ENCODE peak calls at places on chromosomes 1 and 21, in five cellular contexts. R is ACHN; Y is stimulated activated CD4-positive, alpha-beta T cell treated with anti-CD3 and anti-CD28 coated beads, Interleukin-4, amount 100 ng/mL, for 48 hours; V is colonic mucosa; B is NB4. U is an unnamed sample.

GRCh38 chr1:156618853-156619581 is at the start of gene HAPLN2:
- DNase-seq in R (peak), Y (no peak), V (no peak), B (peak), U (peak)

GRCh38 chr21:32411366-32412161 is 942 bp upstream of the EVA1C start:
- DNase-seq in R (no peak), Y (peak), V (peak), B (no peak), U (no peak)

GRCh38 chr1:1307908-1308755 is at the start of the genes ACAP3 and PUSL1:
- DNase-seq in R (peak), Y (peak), V (peak), B (peak), U (peak)

GRCh38 chr1:154970631-154971340 is at the start of gene SHC1:
- DNase-seq in R (peak), Y (no peak), V (peak), B (peak), U (peak)

GRCh38 chr1:213985181-213986019 is 2.4 kb upstream of the PROX1 start:
- DNase-seq in R (no peak), Y (no peak), V (no peak), B (no peak), U (no peak)

GRCh38 chr1:27508139-27508665 is 18.2 kb upstream of the WASF2 start:
- DNase-seq in R (no peak), Y (no peak), V (no peak), B (peak), U (peak)

GRCh38 chr1:94903318-94904009 is 23.4 kb downstream of the CNN3 start:
- DNase-seq in R (no peak), Y (no peak), V (no peak), B (no peak), U (no peak)

GRCh38 chr1:14415396-14415795 is 183.1 kb upstream of the KAZN start:
- DNase-seq in R (no peak), Y (no peak), V (no peak), B (peak), U (peak)

GRCh38 chr1:54285815-54286214 is 85.8 kb downstream of the MRPL37 start:
- DNase-seq in R (no peak), Y (no peak), V (no peak), B (no peak), U (no peak)

GRCh38 chr1:112618114-112618720 is 724 bp downstream of the ST7L start:
- DNase-seq in R (no peak), Y (no peak), V (no peak), B (peak), U (peak)

GRCh38 chr1:185338719-185339622 is 21.9 kb upstream of the IVNS1ABP start:
- DNase-seq in R (no peak), Y (no peak), V (peak), B (peak), U (peak)

GRCh38 chr1:147723691-147724323 is 36.6 kb downstream of the GJA5 start:
- DNase-seq in R (peak), Y (no peak), V (peak), B (peak), U (peak)

GRCh38 chr1:150559627-150560010 is 10.4 kb downstream of the ADAMTSL4 start:
- DNase-seq in R (no peak), Y (no peak), V (no peak), B (no peak), U (no peak)

GRCh38 chr1:200437556-200438203 is 27.8 kb upstream of the ZNF281 start:
- DNase-seq in R (peak), Y (no peak), V (no peak), B (no peak), U (no peak)

GRCh38 chr1:201556841-201557571 is 18.1 kb downstream of the NAV1 start:
- DNase-seq in R (no peak), Y (no peak), V (no peak), B (no peak), U (no peak)

GRCh38 chr1:227449051-227449450 is 114.3 kb upstream of the ZNF678 start:
- DNase-seq in R (peak), Y (peak), V (no peak), B (peak), U (peak)

GRCh38 chr1:245717611-245718010 is 562.8 kb downstream of the KIF26B start:
- DNase-seq in R (no peak), Y (no peak), V (no peak), B (no peak), U (no peak)

GRCh38 chr21:37467082-37467481 is 100.5 kb downstream of the DYRK1A start:
- DNase-seq in R (no peak), Y (no peak), V (no peak), B (no peak), U (no peak)

GRCh38 chr1:3504151-3504822 is 49.8 kb downstream of the ARHGEF16 start:
- DNase-seq in R (peak), Y (no peak), V (no peak), B (no peak), U (peak)

GRCh38 chr1:158819461-158820443 is 11.4 kb upstream of the MNDA start:
- DNase-seq in R (no peak), Y (no peak), V (no peak), B (peak), U (no peak)

GRCh38 chr1:35726814-35727433 is 8.2 kb upstream of the C1orf216 start:
- DNase-seq in R (peak), Y (no peak), V (peak), B (peak), U (peak)

GRCh38 chr1:57889686-57890360 is 466.0 kb upstream of the DAB1 start:
- DNase-seq in R (no peak), Y (no peak), V (no peak), B (no peak), U (no peak)

GRCh38 chr1:77126309-77126708 is 92.9 kb downstream of the PIGK start:
- DNase-seq in R (peak), Y (no peak), V (no peak), B (peak), U (peak)

GRCh38 chr1:108892356-108893140 is 15.8 kb downstream of the GPSM2 start:
- DNase-seq in R (peak), Y (no peak), V (no peak), B (no peak), U (peak)

GRCh38 chr1:159783724-159784123 is 3.0 kb downstream of the DUSP23 start:
- DNase-seq in R (peak), Y (no peak), V (no peak), B (no peak), U (no peak)

GRCh38 chr1:12601690-12602632 is 16.0 kb downstream of the DHRS3 start:
- DNase-seq in R (peak), Y (no peak), V (peak), B (peak), U (no peak)

GRCh38 chr1:87197156-87197555 is 131.5 kb upstream of the LMO4 start:
- DNase-seq in R (peak), Y (no peak), V (no peak), B (no peak), U (no peak)

GRCh38 chr1:23914921-23915320 is 1.8 kb upstream of the CNR2 start:
- DNase-seq in R (no peak), Y (no peak), V (no peak), B (no peak), U (no peak)

GRCh38 chr1:42777860-42778259 is 6.9 kb upstream of the TMEM269 start:
- DNase-seq in R (peak), Y (no peak), V (peak), B (peak), U (peak)

GRCh38 chr1:33576821-33577599 is 104.6 kb downstream of the ZSCAN20 start:
- DNase-seq in R (no peak), Y (no peak), V (no peak), B (no peak), U (no peak)

GRCh38 chr1:198054510-198054909 is 102.3 kb upstream of the NEK7 start:
- DNase-seq in R (no peak), Y (no peak), V (no peak), B (peak), U (no peak)

GRCh38 chr1:89594096-89594740 is 38.7 kb upstream of the LRRC8C start:
- DNase-seq in R (no peak), Y (no peak), V (no peak), B (no peak), U (no peak)

GRCh38 chr1:8203056-8203455 is 114.9 kb upstream of the SLC45A1 start:
- DNase-seq in R (no peak), Y (no peak), V (no peak), B (no peak), U (no peak)

GRCh38 chr1:19453843-19454242 is 31.5 kb downstream of the CAPZB start:
- DNase-seq in R (no peak), Y (no peak), V (no peak), B (peak), U (no peak)

GRCh38 chr1:235410467-235410866 is 43.2 kb downstream of the TBCE start:
- DNase-seq in R (no peak), Y (no peak), V (no peak), B (no peak), U (no peak)

GRCh38 chr1:185536165-185536920 is 197.8 kb upstream of the HMCN1 start:
- DNase-seq in R (no peak), Y (no peak), V (no peak), B (no peak), U (no peak)

GRCh38 chr1:42929434-42930177 is 29.1 kb downstream of the SLC2A1 start:
- DNase-seq in R (no peak), Y (no peak), V (no peak), B (no peak), U (no peak)

GRCh38 chr1:207221934-207222351 is 99.5 kb upstream of the CD55 start:
- DNase-seq in R (no peak), Y (no peak), V (no peak), B (no peak), U (no peak)

GRCh38 chr1:220879509-220880366 is 495 bp downstream of the HLX start:
- DNase-seq in R (peak), Y (no peak), V (no peak), B (no peak), U (peak)

GRCh38 chr1:201275266-201275666 is 8.0 kb upstream of the PKP1 start:
- DNase-seq in R (peak), Y (no peak), V (peak), B (no peak), U (no peak)

U was measured in SK-MEL-5.